ENCODE peak calls at places on chromosomes 5 and 9, in six cellular contexts. V, E, S, P, B and U are unnamed samples.

GRCh38 chr5:1882337-1883119 is at the start of gene IRX4:
- DNase-seq in B (no peak), S (no peak), E (no peak), V (peak; percentile 43), P (no peak), U (no peak)

GRCh38 chr9:85401998-85402397 is 339.8 kb downstream of the AGTPBP1 start:
- DNase-seq in E (no peak), V (no peak), S (no peak), P (no peak), B (no peak), U (peak; percentile 49)

GRCh38 chr9:128420651-128421473 is at the start of gene CERCAM:
- DNase-seq in S (no peak), B (peak; percentile 34), E (peak; percentile 93), V (peak; percentile 49), P (peak; percentile 87), U (peak; percentile 50)

GRCh38 chr9:71683598-71684235 is 84.6 kb downstream of the CEMIP2 start:
- DNase-seq in S (no peak), P (peak; percentile 59), B (no peak), V (no peak), E (no peak), U (no peak)

GRCh38 chr5:150461231-150461630 is 11.7 kb upstream of the RPS14 start:
- DNase-seq in B (no peak), S (peak; percentile 39), P (peak; percentile 61), E (peak; percentile 64), V (no peak), U (no peak)

GRCh38 chr5:172834570-172835245 is 657 bp downstream of the ERGIC1 start:
- DNase-seq in P (peak; percentile 25), E (peak; percentile 54), B (peak; percentile 66), V (no peak), S (no peak), U (no peak)

GRCh38 chr5:131245948-131246347 is 17.9 kb upstream of the CDC42SE2 start:
- DNase-seq in V (no peak), S (no peak), P (no peak), B (no peak), E (no peak), U (no peak)

GRCh38 chr5:35777358-35778087 is 79.2 kb upstream of the IL7R start:
- DNase-seq in S (no peak), B (peak; percentile 63), E (peak; percentile 56), P (peak; percentile 72), V (peak; percentile 76), U (peak; percentile 70)

GRCh38 chr5:150780816-150781221 is 2.3 kb downstream of the SMIM3 start:
- DNase-seq in P (peak; percentile 70), S (no peak), B (no peak), E (no peak), V (no peak), U (no peak)

GRCh38 chr5:143101134-143101533 is 302.4 kb downstream of the NR3C1 start:
- DNase-seq in E (no peak), S (no peak), B (no peak), V (no peak), P (no peak), U (no peak)

GRCh38 chr9:137660144-137660543 is 41.3 kb downstream of the EHMT1 start:
- DNase-seq in V (no peak), B (no peak), P (peak; percentile 20), S (no peak), E (no peak), U (no peak)

GRCh38 chr5:72271696-72272095 is 48.3 kb downstream of the MRPS27 start:
- DNase-seq in S (no peak), V (no peak), P (no peak), E (no peak), B (no peak), U (no peak)

GRCh38 chr9:1458503-1458902 is 408.3 kb downstream of the DMRT2 start:
- DNase-seq in V (peak; percentile 14), P (peak; percentile 67), B (no peak), E (no peak), S (no peak), U (no peak)

GRCh38 chr9:100505564-100506159 is 32.7 kb downstream of the TMEFF1 start:
- DNase-seq in V (peak; percentile 77), P (peak; percentile 71), E (peak; percentile 49), S (peak; percentile 16), B (peak; percentile 67), U (peak; percentile 61)

GRCh38 chr5:150645070-150645700 is 4.7 kb downstream of the SYNPO start:
- DNase-seq in B (no peak), V (no peak), P (no peak), S (no peak), E (no peak), U (no peak)

GRCh38 chr9:126392662-126393383 is 66.2 kb downstream of the MVB12B start:
- DNase-seq in E (no peak), B (no peak), V (no peak), S (no peak), P (no peak), U (no peak)

GRCh38 chr9:108290839-108291585 is 564.8 kb downstream of the ACTL7B start:
- DNase-seq in P (no peak), B (no peak), S (no peak), V (no peak), E (no peak), U (no peak)

GRCh38 chr5:45847877-45848276 is 151.7 kb upstream of the HCN1 start:
- DNase-seq in B (no peak), S (no peak), P (no peak), E (no peak), V (no peak), U (no peak)

GRCh38 chr5:162209005-162209605 is 141.5 kb downstream of the GABRG2 start:
- DNase-seq in S (peak; percentile 24), E (no peak), P (peak; percentile 65), B (peak; percentile 25), V (peak; percentile 37), U (no peak)

GRCh38 chr9:90948156-90948555 is 146.5 kb downstream of the SYK start:
- DNase-seq in B (no peak), V (no peak), S (no peak), P (no peak), E (no peak), U (no peak)

GRCh38 chr5:138696501-138696900 is 56.7 kb upstream of the CTNNA1 start:
- DNase-seq in P (no peak), S (no peak), E (no peak), V (no peak), B (no peak), U (peak; percentile 77)

GRCh38 chr9:92278117-92278516 is 15.4 kb downstream of the IARS1 start:
- DNase-seq in B (no peak), S (no peak), V (no peak), E (no peak), P (no peak), U (no peak)

GRCh38 chr9:18985464-18985951 is 47.5 kb downstream of the SAXO1 start:
- DNase-seq in S (no peak), E (no peak), V (no peak), B (no peak), P (no peak), U (no peak)

GRCh38 chr9:99447951-99448350 is 225.9 kb downstream of the SEC61B start:
- DNase-seq in B (no peak), S (no peak), E (no peak), V (no peak), P (no peak), U (no peak)

GRCh38 chr9:92763721-92764380 is 782 bp downstream of the BICD2 start:
- DNase-seq in B (no peak), E (peak; percentile 69), S (no peak), V (no peak), P (peak; percentile 67), U (peak; percentile 32)

GRCh38 chr9:135065151-135065550 is 22.3 kb upstream of the OLFM1 start:
- DNase-seq in P (no peak), S (no peak), V (no peak), B (no peak), E (no peak), U (no peak)

GRCh38 chr9:111886983-111887718 is 9.5 kb upstream of the UGCG start:
- DNase-seq in E (no peak), S (no peak), V (no peak), P (no peak), B (no peak), U (no peak)

GRCh38 chr9:5909999-5910398 is 19.3 kb downstream of the MLANA start:
- DNase-seq in P (no peak), S (no peak), B (no peak), E (no peak), V (no peak), U (no peak)

GRCh38 chr9:19456996-19457693 is 48.3 kb downstream of the ACER2 start:
- DNase-seq in V (peak; percentile 68), E (peak; percentile 74), S (peak; percentile 46), P (peak; percentile 87), B (peak; percentile 66), U (peak; percentile 80)

GRCh38 chr5:172749881-172750608 is 20.9 kb downstream of the DUSP1 start:
- DNase-seq in E (no peak), S (no peak), B (no peak), P (no peak), V (no peak), U (no peak)

GRCh38 chr9:68851657-68852056 is 146.6 kb downstream of the PIP5K1B start:
- DNase-seq in B (no peak), E (no peak), P (no peak), V (no peak), S (no peak), U (no peak)
- TF ChIP-seq MYC in B (no peak), E (no peak), P (no peak), V (no peak), S (no peak), U (no peak)

DNA sequence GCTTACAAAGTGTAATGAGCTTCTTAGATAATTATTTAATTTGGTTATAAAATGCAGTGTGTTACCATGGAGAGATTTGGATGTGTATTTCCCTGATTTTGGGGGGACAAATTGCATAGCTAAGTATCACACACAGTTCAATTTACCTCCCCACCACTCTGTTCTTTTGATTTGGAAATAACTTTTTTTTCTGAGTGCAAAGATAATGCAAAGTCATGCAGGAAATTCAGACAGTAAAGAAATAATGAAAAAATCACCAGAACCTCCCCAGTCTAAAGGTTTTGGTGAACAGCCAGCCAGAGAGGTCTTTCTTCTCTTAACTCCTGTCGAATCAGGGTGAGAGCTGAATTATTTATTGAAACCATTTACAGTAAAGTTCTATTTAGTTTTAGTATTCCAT is 3.2 kb downstream of the ADGRV1 start:
- DNase-seq in S (no peak), V (no peak), P (no peak), E (no peak), B (no peak), U (no peak)
- H3K4me3 ChIP-seq in S (no peak overlapping the region), V (no peak overlapping the region), P (no peak overlapping the region), E (no peak overlapping the region), B (no peak overlapping the region), U (no peak overlapping the region)

GRCh38 chr9:21750021-21750735 is 52.3 kb upstream of the MTAP start:
- DNase-seq in E (no peak), P (no peak), S (no peak), B (no peak), V (no peak), U (peak; percentile 41)
- TF ChIP-seq MYC in E (no peak), P (no peak), S (no peak), B (no peak), V (no peak), U (no peak)

DNA sequence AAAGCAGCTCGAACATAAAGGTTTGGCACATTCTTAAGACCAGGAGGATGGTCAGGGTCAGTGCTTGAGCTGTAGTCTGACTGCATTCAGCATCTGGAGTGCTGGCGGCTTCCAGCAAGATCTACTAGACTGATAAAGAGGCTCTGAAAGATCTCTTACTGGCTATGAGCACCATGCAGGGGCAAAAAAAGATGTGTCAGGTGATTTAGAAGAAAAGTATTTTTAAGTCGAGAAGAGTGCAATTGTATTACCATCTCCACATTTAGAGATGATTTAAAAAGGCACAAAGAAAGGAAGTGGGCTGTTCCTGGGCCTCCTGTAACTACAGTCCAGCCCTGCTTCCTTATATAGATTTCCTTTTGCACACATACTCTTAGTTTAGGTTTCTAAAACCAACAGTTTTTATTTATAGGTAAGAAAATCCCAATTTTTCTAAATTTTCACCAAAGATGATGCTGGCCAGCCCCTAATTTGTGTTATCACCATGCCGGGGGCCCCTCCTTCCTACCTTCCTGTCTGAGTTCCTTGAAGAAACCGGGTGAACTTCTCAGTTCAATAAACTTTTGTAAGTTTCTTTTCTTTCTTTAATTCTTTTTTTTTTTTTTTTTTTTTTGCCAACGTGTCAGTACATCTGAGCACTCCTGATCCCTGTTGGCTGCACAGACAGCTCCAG is 65.9 kb upstream of the PLPP1 start:
- DNase-seq in B (no peak), E (no peak), P (peak; percentile 11), S (no peak), V (peak; percentile 21), U (peak; percentile 63)
- H3K4me3 ChIP-seq in B (peak overlapping the region; percentile 9), E (no peak overlapping the region), P (no peak overlapping the region), S (no peak overlapping the region), V (peak overlapping the region; percentile 14), U (peak overlapping the region; percentile 40)